ENCODE peak calls at places on chromosomes 16 and 17, in five cellular contexts. A, T, O, R and W are unnamed samples.

GRCh38 chr16:12646490-12647274 is 157.0 kb downstream of the CPPED1 start:
- DNase-seq in A (peak), T (no peak), O (peak), R (peak), W (no peak)

GRCh38 chr17:63827002-63827800 is at the start of the genes FTSJ3 and PSMC5:
- DNase-seq in A (peak), T (peak), O (peak), R (peak), W (peak)

GRCh38 chr16:66902648-66903543 is 15.8 kb downstream of the CDH16 start:
- DNase-seq in A (no peak), T (no peak), O (no peak), R (no peak), W (no peak)

GRCh38 chr16:85234310-85235235 is 122.3 kb upstream of the CIBAR2 start:
- DNase-seq in A (peak), T (peak), O (peak), R (peak), W (no peak)

GRCh38 chr17:42291136-42291535 is 2.8 kb downstream of the STAT5A start:
- DNase-seq in A (no peak), T (no peak), O (no peak), R (no peak), W (no peak)

GRCh38 chr16:51034481-51035109 is 116.5 kb downstream of the SALL1 start:
- DNase-seq in A (no peak), T (no peak), O (no peak), R (no peak), W (no peak)

GRCh38 chr17:14604920-14605599 is 304.2 kb downstream of the HS3ST3B1 start:
- DNase-seq in A (no peak), T (peak), O (no peak), R (no peak), W (no peak)

GRCh38 chr16:54287018-54287757 is 601 bp upstream of the IRX3 start:
- DNase-seq in A (no peak), T (no peak), O (no peak), R (no peak), W (no peak)

GRCh38 chr16:12420661-12421209 is 383.0 kb downstream of the CPPED1 start:
- DNase-seq in A (no peak), T (no peak), O (no peak), R (no peak), W (peak)

GRCh38 chr17:81599719-81600486 is 37.0 kb downstream of the NPLOC4 start:
- DNase-seq in A (no peak), T (no peak), O (peak), R (no peak), W (no peak)

GRCh38 chr16:1428511-1428910 is 2.4 kb upstream of the PERCC1 start:
- DNase-seq in A (no peak), T (no peak), O (no peak), R (peak), W (peak)
- TF ChIP-seq CTCF in A (no peak), T (peak), O (peak), R (peak), W (peak)

GRCh38 chr16:69798466-69798865 is 36.3 kb downstream of the WWP2 start:
- DNase-seq in A (no peak), T (peak), O (no peak), R (peak), W (no peak)
- TF ChIP-seq CTCF in A (peak), T (no peak), O (peak), R (peak), W (no peak)

DNA sequence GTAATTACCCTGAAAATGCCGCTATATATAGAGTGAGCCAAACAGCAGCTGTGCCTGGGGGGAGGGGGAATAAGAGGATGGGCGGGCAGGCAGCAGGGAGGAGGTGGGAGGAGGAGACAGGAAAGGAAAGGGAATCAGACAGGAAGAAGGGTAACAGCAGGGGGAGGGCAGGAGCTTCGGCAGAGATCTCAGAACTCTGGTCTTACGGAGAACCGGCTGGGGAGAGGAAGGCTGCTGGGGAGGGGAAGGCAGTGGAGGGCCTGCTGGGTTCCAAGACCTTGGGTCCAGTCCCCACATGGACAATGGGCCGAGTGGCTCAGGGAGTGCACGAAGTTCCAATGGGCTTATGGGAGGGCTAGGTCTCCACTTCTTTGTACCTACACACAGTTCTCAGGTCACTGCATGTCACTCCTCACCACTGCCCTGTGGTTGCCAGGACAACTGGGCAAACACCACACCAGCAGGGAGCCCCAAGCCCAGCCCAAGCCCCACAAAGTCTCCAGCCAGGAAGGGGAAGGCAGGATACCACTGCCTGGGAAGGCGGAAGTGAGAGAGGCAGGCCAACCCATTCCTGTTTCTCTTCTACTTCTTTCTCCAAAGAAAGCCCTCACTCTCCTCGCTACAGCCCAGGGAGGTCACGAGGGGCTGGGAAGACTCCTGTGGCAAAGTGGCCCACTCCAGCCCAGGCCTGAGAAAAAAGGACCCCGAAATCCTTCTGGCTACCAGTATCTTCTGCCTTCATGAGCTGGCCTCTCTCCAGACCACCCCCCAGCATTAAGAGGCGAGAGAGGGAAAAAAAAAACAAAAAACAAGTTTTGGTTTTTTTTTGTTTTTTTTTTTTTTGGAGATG is 25.3 kb downstream of the G6PC3 start:
- DNase-seq in A (peak), T (no peak), O (peak), R (peak), W (peak)
- TF ChIP-seq CTCF in A (peak), T (no peak), O (peak), R (peak), W (no peak)

DNA sequence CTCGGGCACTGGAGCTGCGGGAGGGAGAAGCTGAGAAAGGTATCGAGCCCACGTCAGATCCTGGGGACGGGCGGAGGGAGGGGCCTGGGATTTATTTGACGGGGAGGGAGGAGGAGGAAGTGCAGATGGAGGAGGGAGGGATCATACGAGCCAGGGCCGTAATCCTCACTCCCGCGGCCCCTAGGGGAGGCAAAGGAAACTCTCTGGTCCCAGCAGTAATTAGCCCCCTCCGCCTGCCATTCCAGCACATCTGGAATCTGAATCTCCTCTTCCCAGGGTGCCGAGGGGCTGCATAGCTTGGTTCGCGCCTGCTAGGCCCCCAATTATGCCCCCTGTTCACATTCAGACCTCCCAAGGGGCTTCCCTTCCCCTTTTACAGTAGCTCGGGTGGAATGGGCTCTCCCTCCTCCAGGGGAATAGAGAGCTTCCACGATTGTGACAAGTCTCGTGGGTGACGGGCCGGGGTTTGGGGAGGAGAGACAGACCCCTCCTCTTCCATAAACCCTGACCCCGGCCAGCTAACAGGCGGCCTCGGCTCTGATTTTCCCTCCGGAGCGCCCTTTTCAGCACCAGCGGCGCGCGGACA is at the start of gene SEZ6L2:
- DNase-seq in A (peak), T (peak), O (peak), R (peak), W (peak)
- TF ChIP-seq CTCF in A (peak), T (no peak), O (peak), R (peak), W (no peak)

GRCh38 chr17:82753201-82753464 is 1.3 kb downstream of the TBCD start:
- DNase-seq in A (no peak), T (no peak), O (no peak), R (no peak), W (no peak)

GRCh38 chr17:82753516-82753915 is 1.7 kb downstream of the TBCD start:
- DNase-seq in A (no peak), T (no peak), O (no peak), R (no peak), W (no peak)

GRCh38 chr17:82756166-82756565 is 4.3 kb downstream of the TBCD start:
- DNase-seq in A (peak), T (no peak), O (no peak), R (no peak), W (no peak)

GRCh38 chr17:82752371-82753200 is 721 bp downstream of the TBCD start:
- DNase-seq in A (no peak), T (peak), O (peak), R (peak), W (peak)

GRCh38 chr17:82754297-82755208 is 2.7 kb downstream of the TBCD start:
- DNase-seq in A (no peak), T (no peak), O (no peak), R (peak), W (peak)
- TF ChIP-seq CTCF in A (no peak), T (no peak), O (no peak), R (no peak), W (no peak)

GRCh38 chr16:24041834-24042631 is 206.2 kb downstream of the PRKCB start:
- DNase-seq in A (peak), T (peak), O (peak), R (peak), W (peak)

GRCh38 chr16:24044467-24044866 is 208.7 kb downstream of the PRKCB start:
- DNase-seq in A (no peak), T (no peak), O (no peak), R (no peak), W (no peak)

GRCh38 chr16:24046442-24046841 is 209.7 kb upstream of the CACNG3 start:
- DNase-seq in A (no peak), T (no peak), O (no peak), R (no peak), W (no peak)

GRCh38 chr16:24049113-24049512 is 207.0 kb upstream of the CACNG3 start:
- DNase-seq in A (no peak), T (no peak), O (no peak), R (no peak), W (no peak)

GRCh38 chr16:24045641-24046040 is 209.9 kb downstream of the PRKCB start:
- DNase-seq in A (no peak), T (no peak), O (no peak), R (no peak), W (peak)
- TF ChIP-seq CTCF in A (no peak), T (no peak), O (no peak), R (no peak), W (peak)

DNA sequence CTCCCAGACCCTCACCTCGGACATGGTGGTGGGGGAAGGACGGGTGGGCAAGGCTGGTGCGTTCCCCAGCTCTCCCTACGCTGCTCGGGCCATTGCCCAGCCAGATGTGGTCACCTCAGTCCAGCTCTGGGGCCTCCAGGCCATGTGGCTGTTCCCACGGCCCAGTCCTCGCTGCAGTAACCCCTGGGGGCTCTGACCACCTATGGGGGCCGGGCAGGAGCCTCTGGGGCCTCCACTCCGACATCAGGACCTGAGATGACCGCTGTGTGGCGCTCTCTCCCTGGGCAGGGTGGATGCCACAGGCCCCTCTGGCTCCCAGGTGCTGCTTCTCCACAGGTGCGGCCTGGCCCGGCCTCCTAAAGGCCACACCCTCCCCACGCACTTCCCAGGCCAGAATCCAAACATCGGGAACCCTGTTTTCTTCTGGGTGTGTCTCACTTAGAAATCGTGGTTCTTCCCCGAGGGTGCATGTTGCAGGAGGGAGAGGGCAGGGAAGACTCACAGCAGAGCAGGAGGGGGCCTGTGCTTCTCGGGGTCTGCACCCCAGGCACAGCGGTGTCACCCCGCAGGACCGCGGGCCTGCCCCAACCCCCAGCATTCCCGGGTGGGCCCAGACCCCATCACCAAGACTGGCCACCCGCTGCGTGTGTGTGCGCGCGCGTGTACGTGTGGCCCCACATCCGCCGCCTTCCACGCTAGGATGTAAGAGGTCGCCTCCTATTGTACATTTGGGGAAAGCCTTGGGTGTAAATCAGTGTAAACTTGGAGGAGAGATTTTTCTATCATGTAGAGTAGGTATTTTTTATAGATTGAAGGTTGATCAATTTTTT is 5.9 kb upstream of the CAPN15 start:
- DNase-seq in A (no peak), T (no peak), O (no peak), R (no peak), W (peak)
- TF ChIP-seq CTCF in A (peak), T (no peak), O (no peak), R (no peak), W (no peak)

DNA sequence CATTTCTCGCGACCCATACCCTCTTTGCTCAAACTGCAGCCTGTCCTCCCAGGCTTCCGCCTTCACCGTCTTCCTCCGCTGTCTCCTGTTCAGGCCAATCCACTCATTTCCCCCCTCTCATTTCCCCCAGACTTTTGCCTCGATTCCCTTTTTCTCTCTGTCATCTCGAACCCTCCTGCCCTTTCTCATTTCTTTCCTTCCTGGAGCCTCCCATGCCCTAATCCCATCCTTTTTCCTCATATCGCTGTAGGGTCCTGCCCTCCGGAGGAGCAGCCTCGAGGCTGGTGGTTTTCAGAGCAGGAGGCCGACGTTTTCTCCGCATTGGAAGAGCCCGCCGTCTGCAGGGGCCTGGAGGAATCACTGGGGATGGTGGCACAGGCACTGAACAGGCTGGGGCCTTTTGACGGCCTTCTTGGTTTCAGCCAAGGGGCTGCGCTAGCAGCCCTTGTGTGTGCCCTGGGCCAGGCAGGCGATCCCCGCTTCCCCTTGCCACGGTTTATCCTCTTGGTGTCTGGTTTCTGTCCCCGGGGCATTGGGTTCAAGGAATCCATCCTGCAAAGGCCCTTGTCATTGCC is 620 bp downstream of the OVCA2 start:
- DNase-seq in A (no peak), T (peak), O (no peak), R (peak), W (no peak)
- TF ChIP-seq CTCF in A (no peak), T (no peak), O (peak), R (peak), W (no peak)

GRCh38 chr16:165218-165538 is 600 bp upstream of the HBM start:
- DNase-seq in A (no peak), T (no peak), O (no peak), R (no peak), W (no peak)
- TF ChIP-seq CTCF in A (no peak), T (no peak), O (no peak), R (no peak), W (no peak)